ENCODE peak calls at places on chromosomes 12 and 14, in five cellular contexts. E is cardiac muscle cell, Q is epithelial cell of esophagus, H is fibroblast of lung, D is WERI-Rb-1. X is an unnamed sample.

GRCh38 chr14:89139404-89140247 is 277.4 kb downstream of the FOXN3 start:
- DNase-seq in D (no peak), E (no peak), H (peak), Q (peak), X (no peak)

GRCh38 chr12:105721051-105721825 is 390.7 kb downstream of the C12orf75 start:
- DNase-seq in D (peak), H (peak), Q (no peak), E (no peak), X (no peak)

GRCh38 chr12:48980389-48980952 is 2.3 kb downstream of the WNT1 start:
- DNase-seq in E (no peak), H (no peak), D (peak), Q (no peak), X (no peak)

GRCh38 chr14:102513899-102514772 is 4.6 kb upstream of the ANKRD9 start:
- DNase-seq in Q (no peak), D (no peak), E (no peak), H (no peak), X (no peak)

GRCh38 chr12:32877670-32878459 is 18.7 kb downstream of the PKP2 start:
- DNase-seq in E (peak), Q (no peak), H (no peak), D (peak), X (no peak)

GRCh38 chr14:23009939-23010718 is at the start of gene C14orf93:
- DNase-seq in H (peak), E (peak), D (peak), Q (peak), X (no peak)

GRCh38 chr12:11499802-11500201 is 104.4 kb upstream of the PRB2 start:
- DNase-seq in D (no peak), H (no peak), Q (no peak), E (no peak), X (no peak)

GRCh38 chr12:108597559-108598471 is at the start of gene TMEM119:
- DNase-seq in Q (no peak), E (no peak), H (peak), D (peak), X (peak)

GRCh38 chr14:23514009-23514962 is 37.3 kb downstream of the ZFHX2 start:
- DNase-seq in Q (no peak), D (no peak), H (no peak), E (no peak), X (no peak)

GRCh38 chr14:69921052-69921451 is 41.8 kb downstream of the SMOC1 start:
- DNase-seq in H (peak), Q (peak), E (no peak), D (no peak), X (no peak)

GRCh38 chr12:113403435-113404415 is at the start of gene SDS:
- DNase-seq in D (no peak), Q (peak), H (peak), E (no peak), X (no peak)

GRCh38 chr14:25993830-25994229 is 604.0 kb downstream of the NOVA1 start:
- DNase-seq in E (no peak), H (no peak), Q (no peak), D (no peak), X (no peak)

GRCh38 chr12:116094475-116094874 is 183.0 kb downstream of the MED13L start:
- DNase-seq in H (no peak), D (no peak), Q (no peak), E (no peak), X (no peak)

GRCh38 chr14:93009471-93010117 is 86.6 kb downstream of the CHGA start:
- DNase-seq in Q (no peak), H (no peak), D (peak), E (no peak), X (no peak)

GRCh38 chr12:104182144-104182543 is 33.4 kb upstream of the TXNRD1 start:
- DNase-seq in Q (peak), D (no peak), H (peak), E (no peak), X (peak)

GRCh38 chr12:14403711-14404164 is 38.3 kb downstream of the ATF7IP start:
- DNase-seq in H (peak), D (no peak), E (peak), Q (peak), X (peak)

GRCh38 chr12:104131609-104132008 is 6.4 kb downstream of the NFYB start:
- DNase-seq in D (no peak), E (no peak), Q (no peak), H (no peak), X (no peak)

GRCh38 chr12:120117961-120118709 is 1.6 kb upstream of the RAB35 start:
- DNase-seq in D (no peak), H (peak), E (peak), Q (peak), X (no peak)

GRCh38 chr12:50401383-50402155 is 884 bp downstream of the LARP4 start:
- DNase-seq in E (peak), H (peak), D (no peak), Q (peak), X (no peak)

GRCh38 chr14:88868558-88869159 is 44.2 kb downstream of the TTC8 start:
- DNase-seq in D (no peak), H (peak), E (peak), Q (peak), X (no peak)

GRCh38 chr12:96034631-96035282 is 630 bp downstream of the LTA4H start:
- DNase-seq in Q (peak), E (peak), H (peak), D (peak), X (no peak)

GRCh38 chr12:106386836-106387555 is 29.4 kb downstream of the POLR3B start:
- DNase-seq in H (peak), E (no peak), Q (peak), D (no peak), X (no peak)

GRCh38 chr12:115204957-115205754 is 521.2 kb upstream of the TBX3 start:
- DNase-seq in H (peak), E (no peak), D (no peak), Q (peak), X (peak)

GRCh38 chr12:19431407-19432308 is 7.6 kb upstream of the AEBP2 start:
- DNase-seq in E (no peak), Q (peak), D (peak), H (peak), X (peak)

GRCh38 chr12:26011099-26011498 is 52.6 kb downstream of the RASSF8 start:
- DNase-seq in Q (peak), D (no peak), E (no peak), H (peak), X (peak)

GRCh38 chr14:91317381-91318313 is 73.1 kb upstream of the GPR68 start:
- DNase-seq in Q (peak), D (no peak), E (no peak), H (peak), X (no peak)

GRCh38 chr14:92513204-92513965 is at the start of gene RIN3:
- DNase-seq in Q (peak), E (peak), H (peak), D (no peak), X (no peak)

GRCh38 chr12:38137716-38138115 is 178.9 kb upstream of the ALG10B start:
- DNase-seq in H (no peak), Q (no peak), D (no peak), E (no peak), X (no peak)

GRCh38 chr12:132488127-132489077 is 1.5 kb upstream of the FBRSL1 start:
- DNase-seq in E (no peak), D (no peak), H (no peak), Q (no peak), X (no peak)

GRCh38 chr12:27549231-27549800 is 25.3 kb downstream of the PPFIBP1 start:
- DNase-seq in Q (peak), E (no peak), H (peak), D (no peak), X (no peak)

DNA sequence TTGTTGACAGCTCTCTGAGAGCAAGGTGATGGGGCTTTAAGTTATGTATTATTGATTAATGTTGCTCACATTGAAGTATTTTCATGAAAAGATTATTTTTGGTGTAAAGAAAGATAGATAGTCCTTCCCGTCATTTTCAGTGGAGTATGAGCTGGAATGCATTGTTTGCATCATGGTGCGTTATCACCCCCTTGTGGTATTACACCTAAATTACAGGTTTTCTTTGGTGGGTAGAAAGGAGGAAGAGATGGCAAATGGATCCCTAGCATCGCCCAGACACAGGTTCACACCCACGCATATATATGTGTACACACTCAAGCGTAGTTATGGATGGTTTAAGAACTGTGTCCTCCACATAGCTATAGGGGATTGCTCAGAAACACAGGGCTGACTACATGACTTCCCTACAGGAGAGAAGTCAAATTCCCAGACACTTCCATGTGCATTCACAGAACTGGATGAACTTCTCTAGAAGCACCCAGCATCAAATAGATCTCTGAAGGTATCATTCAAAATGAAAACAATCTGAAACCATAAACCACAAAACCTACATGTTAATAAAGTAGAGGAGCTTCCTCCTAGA is 14.4 kb upstream of the SERPINA10 start:
- DNase-seq in Q (peak), E (no peak), H (no peak), D (no peak), X (no peak)
- TF ChIP-seq CTCF in Q (peak), E (no peak), H (no peak), D (peak), X (peak)

DNA sequence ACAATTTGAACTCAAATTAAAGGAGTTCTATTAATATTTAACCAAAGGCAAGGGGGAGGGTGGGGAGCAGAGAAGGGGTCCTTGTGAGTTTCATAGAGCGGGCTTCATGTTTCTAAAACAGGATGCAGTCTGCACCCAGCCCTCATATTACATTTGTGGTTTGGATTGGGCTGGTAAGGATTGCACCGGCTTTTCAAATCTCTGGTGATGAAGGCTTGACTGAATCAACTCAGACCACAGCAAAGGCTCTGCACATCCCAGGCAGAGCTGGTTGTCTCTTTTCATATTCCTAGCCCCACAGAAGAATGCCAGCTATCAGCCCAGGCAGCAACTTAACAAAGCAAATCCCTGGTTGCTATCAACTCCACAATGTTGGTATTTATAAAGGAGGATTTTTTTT is 1221.4 kb downstream of the VRK1 start:
- DNase-seq in H (no peak), E (no peak), D (no peak), Q (no peak), X (no peak)
- H3K4me3 ChIP-seq in H (no peak), E (no peak), D (no peak), Q (no peak), X (no peak)

DNA sequence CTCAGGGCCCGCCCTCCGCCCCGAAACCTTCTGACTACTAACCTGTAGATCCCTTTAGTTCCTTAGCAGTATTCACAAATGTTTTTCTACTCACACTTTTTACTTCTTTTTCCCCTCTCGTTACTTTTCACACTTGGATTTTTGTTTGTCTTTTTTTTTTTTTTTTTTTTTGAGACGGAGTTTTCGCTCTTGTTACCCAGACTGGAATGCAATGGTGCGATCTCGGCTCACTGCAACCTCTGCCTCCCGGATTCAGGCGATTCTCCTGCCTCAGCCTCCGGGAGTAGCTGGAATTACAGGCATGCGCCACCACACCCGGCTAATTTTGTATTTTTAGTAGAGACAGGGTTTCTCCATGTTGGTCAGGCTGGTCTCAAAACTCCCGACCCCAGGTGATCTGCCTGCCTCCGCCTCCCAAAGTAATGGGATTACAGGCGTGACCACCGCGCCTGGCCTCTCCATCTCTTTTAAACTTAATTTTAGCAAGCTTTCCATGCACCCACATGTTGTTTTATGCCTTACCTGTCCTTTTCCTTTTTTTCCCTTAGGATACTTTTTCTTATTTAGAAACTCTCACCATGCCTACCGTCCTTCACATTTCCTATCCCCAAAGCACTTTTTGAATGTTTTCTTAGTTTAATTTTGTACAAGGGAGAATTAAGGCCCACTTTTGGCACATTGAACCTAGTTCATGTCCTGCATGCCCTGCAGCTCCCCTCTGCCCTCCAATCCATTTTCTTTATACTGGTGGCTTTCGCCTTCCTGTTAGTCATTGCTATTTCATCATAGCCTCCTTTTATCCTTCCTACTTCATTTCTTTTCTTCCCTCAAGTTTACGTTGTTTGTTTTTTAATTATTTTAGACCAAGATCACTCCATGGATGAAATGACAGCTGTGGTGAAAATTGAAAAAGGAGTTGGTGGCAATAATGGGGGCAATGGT is 1.1 kb downstream of the SP1 start:
- DNase-seq in D (peak), E (no peak), H (peak), Q (peak), X (no peak)
- TF ChIP-seq CTCF in D (no peak), E (no peak), H (no peak), Q (no peak), X (no peak)

DNA sequence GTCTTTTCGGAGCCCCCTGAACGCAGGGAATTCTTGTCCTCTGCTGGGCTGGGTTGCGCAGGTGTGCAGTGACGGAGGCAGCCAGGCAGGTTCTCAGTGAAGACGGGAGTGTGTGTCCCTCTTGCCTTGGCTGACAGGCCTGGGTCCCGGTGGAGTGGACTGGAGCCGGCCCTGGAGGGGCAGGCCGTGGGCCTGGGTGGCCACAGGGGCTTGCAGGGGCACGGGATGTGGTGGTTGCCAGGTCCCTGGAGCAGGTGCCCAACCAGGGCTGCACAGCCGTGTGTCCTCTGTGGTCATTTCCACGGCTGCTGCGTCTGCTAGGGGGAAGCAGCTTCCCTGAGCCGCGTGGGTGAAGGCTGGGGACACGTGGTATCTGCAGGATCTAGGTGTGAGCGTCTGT is 79.8 kb downstream of the ADGRD1 start:
- DNase-seq in D (no peak), H (no peak), E (no peak), Q (no peak), X (no peak)
- H3K4me3 ChIP-seq in D (no peak), H (no peak), E (no peak), Q (no peak), X (no peak)

GRCh38 chr14:20487402-20487742 is 18.0 kb upstream of the RNASE10 start:
- DNase-seq in D (no peak), E (no peak), Q (peak), H (no peak), X (no peak)
- TF ChIP-seq CTCF in D (no peak), E (no peak), Q (peak), H (no peak), X (no peak)

GRCh38 chr12:77328326-77328725 is 263.0 kb upstream of the E2F7 start:
- DNase-seq in E (no peak), H (no peak), D (no peak), Q (peak), X (no peak)

GRCh38 chr12:77324763-77325468 is 259.5 kb upstream of the E2F7 start:
- DNase-seq in Q (peak), H (peak), D (peak), E (peak), X (no peak)

GRCh38 chr12:77324416-77324762 is 259.0 kb upstream of the E2F7 start:
- DNase-seq in D (no peak), H (peak), E (no peak), Q (no peak), X (no peak)

GRCh38 chr12:77323778-77324415 is 258.5 kb upstream of the E2F7 start:
- DNase-seq in D (no peak), E (no peak), H (no peak), Q (no peak), X (no peak)

GRCh38 chr12:77325505-77325904 is 260.1 kb upstream of the E2F7 start:
- DNase-seq in Q (no peak), H (no peak), D (no peak), E (peak), X (no peak)
- H3K4me3 ChIP-seq in Q (no peak), H (peak), D (no peak), E (peak), X (peak)

GRCh38 chr12:1690578-1691122 is at the start of gene ADIPOR2:
- DNase-seq in Q (peak), H (peak), E (peak), D (peak), X (peak)
- TF ChIP-seq CTCF in Q (no peak), H (no peak), E (no peak), D (no peak), X (no peak)

GRCh38 chr14:104086210-104086660 is 735 bp downstream of the ASPG start:
- DNase-seq in D (no peak), E (no peak), H (no peak), Q (no peak), X (no peak)
- H3K4me3 ChIP-seq in D (no peak), E (no peak), H (no peak), Q (no peak), X (no peak)

X was measured in HFF-Myc.